ENCODE peak calls at places on chromosomes 2 and 18, in four cellular contexts. B is IMR-90, Q is H9, G is H1. F is an unnamed sample.

GRCh38 chr2:217223222-217223930 is 363.5 kb upstream of the TNP1 start:
- DNase-seq in B (peak), Q (no peak), G (no peak), F (no peak)

GRCh38 chr2:80326214-80326613 is 21.7 kb upstream of the LRRTM1 start:
- DNase-seq in B (peak), Q (no peak), G (no peak), F (peak)

GRCh38 chr18:76364282-76365259 is 130.5 kb downstream of the ZNF516 start:
- DNase-seq in B (no peak), Q (no peak), G (no peak), F (no peak)

GRCh38 chr18:78087338-78087737 is 837.7 kb downstream of the GALR1 start:
- DNase-seq in B (no peak), Q (no peak), G (no peak), F (no peak)

GRCh38 chr2:140465301-140465700 is 1665.5 kb downstream of the LRP1B start:
- DNase-seq in B (no peak), Q (no peak), G (no peak), F (no peak)

GRCh38 chr2:154375625-154376020 is 322.9 kb upstream of the KCNJ3 start:
- DNase-seq in B (no peak), Q (no peak), G (no peak), F (peak)

GRCh38 chr2:185644828-185645227 is 93.8 kb upstream of the FSIP2 start:
- DNase-seq in B (no peak), Q (no peak), G (no peak), F (no peak)

GRCh38 chr18:5237083-5237722 is 40.1 kb upstream of the AKAIN1 start:
- DNase-seq in B (peak), Q (no peak), G (no peak), F (no peak)

GRCh38 chr2:23112517-23112916 is 272.5 kb upstream of the KLHL29 start:
- DNase-seq in B (no peak), Q (no peak), G (no peak), F (no peak)

GRCh38 chr18:56207989-56208388 is 430.4 kb downstream of the TXNL1 start:
- DNase-seq in B (no peak), Q (no peak), G (no peak), F (no peak)

GRCh38 chr2:69307696-69308064 is 79.3 kb downstream of the GFPT1 start:
- DNase-seq in B (no peak), Q (no peak), G (no peak), F (no peak)

GRCh38 chr2:85799215-85799956 is 45.6 kb downstream of the ATOH8 start:
- DNase-seq in B (no peak), Q (no peak), G (no peak), F (no peak)

GRCh38 chr18:73597832-73598615 is 549.6 kb downstream of the FBXO15 start:
- DNase-seq in B (no peak), Q (peak), G (no peak), F (peak)

GRCh38 chr18:73594749-73595148 is 552.9 kb downstream of the FBXO15 start:
- DNase-seq in B (peak), Q (no peak), G (no peak), F (no peak)

DNA sequence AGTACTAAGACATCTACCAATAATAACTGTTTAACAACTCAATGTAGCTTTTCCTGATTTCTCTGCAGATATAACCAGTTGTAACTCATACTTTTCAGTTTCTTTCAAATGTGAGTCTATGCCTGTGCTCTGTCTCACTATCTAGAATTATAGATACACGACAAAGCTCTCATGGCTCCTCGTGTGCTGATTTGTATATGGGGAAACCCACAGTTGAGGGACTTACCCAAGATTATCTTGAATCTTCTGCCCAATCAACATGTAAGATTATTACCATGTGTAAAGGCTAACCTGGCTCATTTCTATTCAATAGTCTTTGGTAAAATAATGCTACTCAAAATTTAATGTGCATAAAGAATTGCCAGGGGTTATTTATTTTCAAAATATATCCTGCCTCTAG is 554.4 kb downstream of the FBXO15 start:
- DNase-seq in B (no peak), Q (no peak), G (no peak), F (no peak)
- H3K56ac ChIP-seq in B (no peak), Q (no peak), G (no peak), F (no peak)

DNA sequence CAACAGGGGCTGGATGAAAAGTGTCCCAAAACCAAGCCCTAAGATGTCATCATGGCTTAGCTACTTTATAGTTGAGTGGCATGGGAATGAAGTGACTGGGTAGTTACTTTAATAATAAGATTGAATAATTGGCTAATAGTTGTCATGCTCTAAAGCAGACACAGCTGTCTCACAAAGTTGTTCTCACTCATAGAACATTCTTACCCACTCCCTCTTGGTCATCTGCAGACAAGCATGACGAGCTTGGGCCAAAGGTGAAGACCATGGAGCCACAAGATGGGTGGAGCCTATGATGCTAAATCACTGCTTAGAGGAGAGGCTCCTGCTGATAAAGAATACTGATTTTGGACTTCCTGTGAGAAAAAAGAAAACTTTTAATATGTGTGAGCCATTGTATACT is 62.4 kb upstream of the MMADHC start:
- DNase-seq in B (peak), Q (no peak), G (no peak), F (no peak)
- H2AK5ac ChIP-seq in B (peak), Q (no peak), G (no peak), F (no peak)

GRCh38 chr2:21821697-21822227 is 698.0 kb downstream of the TDRD15 start:
- DNase-seq in B (peak), Q (no peak), G (no peak), F (no peak)
- H3K18ac ChIP-seq in B (peak), Q (no peak), G (no peak), F (no peak)

DNA sequence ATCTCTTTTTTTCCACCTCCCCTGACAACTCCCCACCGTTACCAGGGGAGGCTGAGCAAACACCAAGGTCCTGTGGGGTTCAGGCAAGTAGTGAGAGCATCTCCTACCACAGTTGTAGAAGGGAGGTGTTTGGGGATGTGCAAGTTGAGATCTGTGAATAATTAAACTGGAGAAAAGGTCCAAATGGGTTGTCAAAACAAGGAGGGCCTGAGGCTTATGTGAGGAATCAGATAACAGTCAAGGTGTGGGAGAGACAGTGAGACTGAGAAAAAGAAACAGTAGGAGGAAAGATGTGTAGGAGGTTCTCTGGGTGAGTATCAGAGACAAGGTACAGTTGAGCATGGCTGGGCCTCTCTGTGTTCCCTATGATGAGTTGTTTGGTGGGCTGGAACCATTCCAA is 194.6 kb downstream of the CYRIA start:
- DNase-seq in B (no peak), Q (no peak), G (no peak), F (no peak)
- H3K56ac ChIP-seq in B (no peak), Q (no peak), G (no peak), F (no peak)

GRCh38 chr2:125566422-125566821 is 1089.5 kb upstream of the GYPC start:
- DNase-seq in B (no peak), Q (no peak), G (no peak), F (peak)

GRCh38 chr2:125564471-125564870 is 1091.5 kb upstream of the GYPC start:
- DNase-seq in B (no peak), Q (peak), G (no peak), F (peak)

GRCh38 chr2:125562924-125563323 is 1093.0 kb upstream of the GYPC start:
- DNase-seq in B (no peak), Q (no peak), G (no peak), F (no peak)

GRCh38 chr2:125572660-125573059 is 1083.3 kb upstream of the GYPC start:
- DNase-seq in B (no peak), Q (no peak), G (no peak), F (no peak)

GRCh38 chr2:125567100-125567499 is 1088.9 kb upstream of the GYPC start:
- DNase-seq in B (no peak), Q (no peak), G (no peak), F (no peak)
- H2AK5ac ChIP-seq in B (no peak), Q (no peak), G (no peak), F (no peak)

F was measured in mesendoderm.